ENCODE peak calls at places on chromosomes 1 and 21, in ten cellular contexts. Z is uterus; U is A172; Q is activated CD8-positive, alpha-beta memory T cell treated with anti-CD3 and anti-CD28 coated beads for 4 hours; J is H1; X is breast epithelium; R is erythroblast; T is ovary; B is heart left ventricle; A is tibial nerve. I is an unnamed sample.
A peak's percentile ranks its signal among the peaks of the same experiment; 100 is the strongest.

GRCh38 chr1:201229771-201230635 is 39.4 kb downstream of the IGFN1 start:
- DNase-seq in B (peak; percentile 2), T (no peak), U (peak; percentile 55), X (no peak), J (peak; percentile 33), A (no peak), R (no peak), Q (no peak), Z (no peak), I (no peak)

GRCh38 chr1:233376711-233377110 is 49.2 kb downstream of the MAP3K21 start:
- DNase-seq in B (no peak), U (no peak), Q (no peak), X (no peak), R (no peak), T (no peak), J (no peak), Z (no peak), A (no peak), I (no peak)

GRCh38 chr1:183533617-183534174 is 56.6 kb downstream of the NCF2 start:
- DNase-seq in R (no peak), U (no peak), A (no peak), T (no peak), Z (no peak), X (no peak), J (no peak), B (no peak), Q (no peak), I (no peak)

GRCh38 chr1:246642719-246643118 is 76.5 kb downstream of the CNST start:
- DNase-seq in B (no peak), T (no peak), A (no peak), Z (no peak), X (no peak), J (no peak), U (no peak), Q (no peak), R (no peak), I (no peak)

GRCh38 chr1:7564097-7564496 is 207.0 kb upstream of the VAMP3 start:
- DNase-seq in Z (no peak), U (no peak), T (no peak), R (no peak), X (no peak), Q (no peak), J (no peak), B (no peak), A (no peak), I (no peak)

GRCh38 chr1:203628185-203628996 is 1.8 kb downstream of the ATP2B4 start:
- DNase-seq in Q (no peak), U (peak; percentile 65), B (peak; percentile 73), A (no peak), R (no peak), T (peak; percentile 52), X (no peak), J (peak; percentile 80), Z (peak; percentile 73), I (no peak)

GRCh38 chr1:31101147-31101502 is 35.6 kb upstream of the PUM1 start:
- DNase-seq in U (peak; percentile 8), Q (no peak), Z (no peak), A (no peak), B (no peak), T (peak; percentile 53), X (no peak), R (no peak), J (no peak), I (no peak)

GRCh38 chr1:234670936-234671628 is 61.1 kb upstream of the IRF2BP2 start:
- DNase-seq in J (no peak), Q (no peak), T (no peak), U (no peak), A (no peak), X (no peak), R (no peak), B (no peak), Z (no peak), I (no peak)

GRCh38 chr1:217734973-217735372 is 103.8 kb downstream of the SPATA17 start:
- DNase-seq in T (no peak), B (no peak), U (no peak), Z (no peak), A (no peak), R (no peak), J (no peak), Q (no peak), X (no peak), I (no peak)

GRCh38 chr1:150001415-150001814 is 9.1 kb downstream of the OTUD7B start:
- DNase-seq in A (no peak), U (no peak), Q (no peak), T (no peak), J (no peak), R (no peak), B (no peak), Z (no peak), X (no peak), I (no peak)

GRCh38 chr1:162062542-162063015 is 6.9 kb upstream of the NOS1AP start:
- DNase-seq in J (no peak), U (no peak), X (no peak), Z (peak; percentile 38), R (no peak), A (no peak), B (no peak), Q (no peak), T (no peak), I (no peak)

GRCh38 chr1:115771094-115771846 is 2.8 kb upstream of the CASQ2 start:
- DNase-seq in X (no peak), B (no peak), Q (no peak), R (no peak), T (no peak), J (peak; percentile 72), U (no peak), Z (no peak), A (no peak), I (no peak)

GRCh38 chr21:38987551-38988210 is 182.0 kb downstream of the ETS2 start:
- DNase-seq in T (no peak), A (no peak), X (no peak), U (no peak), J (no peak), B (no peak), Q (no peak), R (peak; percentile 18), Z (no peak), I (no peak)

GRCh38 chr1:236451796-236452373 is 57.8 kb downstream of the EDARADD start:
- DNase-seq in X (no peak), T (no peak), R (peak; percentile 65), A (no peak), B (no peak), Q (peak; percentile 10), J (peak; percentile 77), U (peak; percentile 26), Z (no peak), I (no peak)

GRCh38 chr1:234721476-234722266 is 111.7 kb upstream of the IRF2BP2 start:
- DNase-seq in A (peak; percentile 50), Q (no peak), Z (peak; percentile 91), T (peak; percentile 75), U (no peak), B (no peak), X (peak; percentile 71), R (peak; percentile 15), J (no peak), I (no peak)

GRCh38 chr1:10555635-10556429 is 81.1 kb downstream of the PEX14 start:
- DNase-seq in B (no peak), A (no peak), Z (no peak), R (no peak), J (peak; percentile 62), U (no peak), X (peak; percentile 48), Q (no peak), T (no peak), I (no peak)

GRCh38 chr21:40678681-40679284 is 168.2 kb downstream of the DSCAM start:
- DNase-seq in A (no peak), Q (no peak), Z (no peak), X (no peak), B (no peak), T (no peak), R (no peak), U (no peak), J (no peak), I (no peak)

GRCh38 chr1:160607051-160608032 is 28.0 kb upstream of the CD84 start:
- DNase-seq in Z (no peak), A (no peak), Q (peak; percentile 48), T (no peak), B (no peak), J (no peak), U (peak; percentile 92), R (peak; percentile 87), X (peak; percentile 44), I (peak; percentile 68)

GRCh38 chr21:37642493-37642892 is 273.8 kb downstream of the KCNJ6 start:
- DNase-seq in B (no peak), T (no peak), Z (no peak), Q (peak; percentile 5), J (no peak), X (no peak), A (no peak), R (peak; percentile 19), U (peak; percentile 36), I (peak; percentile 37)

GRCh38 chr1:245094954-245095353 is 59.8 kb upstream of the KIF26B start:
- DNase-seq in X (no peak), J (no peak), A (no peak), T (no peak), B (no peak), Q (no peak), R (no peak), U (no peak), Z (no peak), I (no peak)

I was measured in iPS DF 6.9.